ENCODE peak calls at places on chromosome 9, in ten cellular contexts. C is stimulated activated CD4-positive, alpha-beta T cell treated with anti-CD3 and anti-CD28 coated beads, Interleukin-4, amount 100 ng/mL, for 1 hour; H is AG20443; A is putamen; U is ACHN; O is GM03348; Z is DMS153; X is endothelial cell; R is foreskin fibroblast; D is mucosa of gallbladder. W is an unnamed sample.

GRCh38 chr9:127311239-127311741 is 46.7 kb downstream of the GARNL3 start:
- DNase-seq in C (no peak), H (peak), A (no peak), U (peak), O (peak), Z (peak), X (peak), R (peak), D (peak), W (peak)

GRCh38 chr9:109499631-109500120 is 1.6 kb upstream of the PTPN3 start:
- DNase-seq in C (no peak), H (peak), A (no peak), U (peak), O (peak), Z (no peak), X (peak), R (peak), D (peak), W (no peak)

GRCh38 chr9:30628915-30629564 is 1755.4 kb upstream of the ACO1 start:
- DNase-seq in C (no peak), H (no peak), A (no peak), U (peak), O (no peak), Z (no peak), X (no peak), R (no peak), D (no peak), W (no peak)

GRCh38 chr9:83596899-83597504 is 25.9 kb upstream of the IDNK start:
- DNase-seq in C (peak), H (peak), A (no peak), U (peak), O (peak), Z (no peak), X (peak), R (no peak), D (peak), W (no peak)

GRCh38 chr9:94740191-94740874 is 13.8 kb downstream of the AOPEP start:
- DNase-seq in C (no peak), H (no peak), A (peak), U (no peak), O (no peak), Z (no peak), X (no peak), R (no peak), D (no peak), W (no peak)

GRCh38 chr9:129306318-129306973 is 128.4 kb upstream of the IER5L start:
- DNase-seq in C (no peak), H (peak), A (no peak), U (no peak), O (no peak), Z (no peak), X (no peak), R (no peak), D (no peak), W (no peak)

GRCh38 chr9:237858-238345 is 23.2 kb downstream of the DOCK8 start:
- DNase-seq in C (no peak), H (no peak), A (no peak), U (no peak), O (no peak), Z (no peak), X (no peak), R (no peak), D (no peak), W (no peak)

GRCh38 chr9:95336281-95336680 is 18.8 kb upstream of the FANCC start:
- DNase-seq in C (peak), H (peak), A (no peak), U (peak), O (no peak), Z (no peak), X (no peak), R (no peak), D (no peak), W (peak)

GRCh38 chr9:120258096-120258495 is 321.9 kb downstream of the CDK5RAP2 start:
- DNase-seq in C (no peak), H (no peak), A (no peak), U (no peak), O (no peak), Z (no peak), X (no peak), R (no peak), D (no peak), W (no peak)

GRCh38 chr9:91424403-91425176 is 958 bp upstream of the NFIL3 start:
- DNase-seq in C (peak), H (peak), A (peak), U (peak), O (peak), Z (peak), X (peak), R (peak), D (peak), W (peak)

GRCh38 chr9:137740311-137740710 is 121.5 kb downstream of the EHMT1 start:
- DNase-seq in C (no peak), H (peak), A (no peak), U (no peak), O (peak), Z (no peak), X (no peak), R (peak), D (no peak), W (no peak)

GRCh38 chr9:36788534-36788933 is 215.8 kb downstream of the MELK start:
- DNase-seq in C (no peak), H (peak), A (no peak), U (no peak), O (peak), Z (no peak), X (peak), R (no peak), D (no peak), W (no peak)

GRCh38 chr9:127574089-127574921 is 37.8 kb upstream of the STXBP1 start:
- DNase-seq in C (peak), H (peak), A (no peak), U (peak), O (peak), Z (peak), X (no peak), R (peak), D (peak), W (no peak)

GRCh38 chr9:93134018-93134739 is at the start of gene NINJ1:
- DNase-seq in C (peak), H (peak), A (no peak), U (peak), O (peak), Z (no peak), X (peak), R (peak), D (peak), W (peak)

GRCh38 chr9:95343725-95344287 is 26.3 kb upstream of the FANCC start:
- DNase-seq in C (no peak), H (no peak), A (no peak), U (no peak), O (no peak), Z (no peak), X (no peak), R (no peak), D (no peak), W (no peak)

GRCh38 chr9:122464633-122465567 is 12.8 kb downstream of the OR1J1 start:
- DNase-seq in C (peak), H (peak), A (peak), U (peak), O (peak), Z (peak), X (peak), R (peak), D (peak), W (peak)

GRCh38 chr9:119500072-119500771 is 131.0 kb upstream of the BRINP1 start:
- DNase-seq in C (no peak), H (peak), A (no peak), U (no peak), O (no peak), Z (no peak), X (no peak), R (no peak), D (no peak), W (no peak)

GRCh38 chr9:134932171-134932570 is 14.5 kb upstream of the FCN1 start:
- DNase-seq in C (no peak), H (no peak), A (no peak), U (no peak), O (no peak), Z (no peak), X (no peak), R (no peak), D (no peak), W (no peak)

GRCh38 chr9:69463497-69464068 is 138.6 kb downstream of the ENTREP1 start:
- DNase-seq in C (no peak), H (no peak), A (no peak), U (no peak), O (no peak), Z (no peak), X (no peak), R (no peak), D (no peak), W (no peak)

GRCh38 chr9:135517407-135517822 is 3.8 kb upstream of the LCN1 start:
- DNase-seq in C (no peak), H (no peak), A (no peak), U (no peak), O (no peak), Z (no peak), X (no peak), R (no peak), D (no peak), W (no peak)

GRCh38 chr9:83688921-83689320 is 18.8 kb downstream of the UBQLN1 start:
- DNase-seq in C (no peak), H (no peak), A (no peak), U (no peak), O (no peak), Z (no peak), X (no peak), R (no peak), D (no peak), W (no peak)